ENCODE peak calls at places on chromosomes 11 and 22, in five cellular contexts. Y is IMR-90, G is upper lobe of left lung, R is neural crest cell, J is fibroblast of lung. N is an unnamed sample.

GRCh38 chr11:73198677-73199076 is 19.4 kb upstream of the P2RY2 start:
- DNase-seq in J (peak), G (peak), R (no peak), Y (no peak), N (no peak)

GRCh38 chr11:79371152-79371551 is 69.7 kb downstream of the TENM4 start:
- DNase-seq in G (no peak), J (peak), R (no peak), Y (no peak), N (no peak)

GRCh38 chr22:39148727-39149535 is 3.5 kb downstream of the CBX7 start:
- DNase-seq in R (no peak), G (peak), Y (no peak), J (no peak), N (peak)

GRCh38 chr11:33015621-33016551 is at the start of gene DEPDC7:
- DNase-seq in G (peak), J (peak), Y (peak), R (peak), N (peak)

GRCh38 chr11:67119577-67120391 is 721 bp downstream of the KDM2A start:
- DNase-seq in R (peak), Y (no peak), J (no peak), G (peak), N (peak)

GRCh38 chr22:44408227-44409192 is 89.5 kb downstream of the RTL6 start:
- DNase-seq in Y (no peak), R (no peak), G (no peak), J (no peak), N (no peak)

GRCh38 chr22:49922484-49922883 is 4.0 kb downstream of the CRELD2 start:
- DNase-seq in R (no peak), G (no peak), J (no peak), Y (no peak), N (no peak)

GRCh38 chr11:2142300-2142759 is 3.1 kb upstream of the IGF2 start:
- DNase-seq in G (no peak), Y (peak), J (peak), R (no peak), N (no peak)

GRCh38 chr22:28955817-28956216 is 72.4 kb downstream of the ZNRF3 start:
- DNase-seq in Y (no peak), J (peak), G (no peak), R (no peak), N (peak)

GRCh38 chr11:3840289-3840869 is 380 bp downstream of the RHOG start:
- DNase-seq in Y (no peak), R (peak), G (no peak), J (no peak), N (no peak)

GRCh38 chr22:31628969-31629723 is 32.9 kb downstream of the PISD start:
- DNase-seq in Y (no peak), R (no peak), G (no peak), J (no peak), N (no peak)
- TF ChIP-seq CTCF in Y (peak), R (no peak), G (no peak), J (no peak), N (no peak)

GRCh38 chr11:68340784-68341556 is 28.6 kb downstream of the LRP5 start:
- DNase-seq in R (no peak), G (no peak), J (no peak), Y (no peak), N (no peak)

GRCh38 chr11:68340003-68340767 is 27.8 kb downstream of the LRP5 start:
- DNase-seq in G (no peak), R (no peak), Y (no peak), J (no peak), N (no peak)

GRCh38 chr11:68343761-68344256 is 31.4 kb downstream of the LRP5 start:
- DNase-seq in J (no peak), G (peak), Y (no peak), R (no peak), N (no peak)

GRCh38 chr11:68341557-68342458 is 29.4 kb downstream of the LRP5 start:
- DNase-seq in G (no peak), R (no peak), Y (no peak), J (no peak), N (no peak)

GRCh38 chr11:68342459-68343158 is 30.2 kb downstream of the LRP5 start:
- DNase-seq in J (peak), Y (no peak), G (peak), R (no peak), N (no peak)
- TF ChIP-seq CTCF in J (no peak), Y (no peak), G (no peak), R (no peak), N (no peak)

GRCh38 chr11:116838321-116839084 is 1.1 kb upstream of the APOA1 start:
- DNase-seq in J (no peak), R (no peak), G (no peak), Y (no peak), N (no peak)

GRCh38 chr11:116842117-116842516 is 4.7 kb upstream of the APOA1 start:
- DNase-seq in Y (no peak), J (no peak), G (no peak), R (no peak), N (no peak)

GRCh38 chr11:116840746-116841296 is 3.4 kb upstream of the APOA1 start:
- DNase-seq in G (no peak), J (no peak), R (no peak), Y (no peak), N (no peak)

GRCh38 chr11:116842909-116843308 is 5.5 kb upstream of the APOA1 start:
- DNase-seq in G (peak), J (no peak), R (no peak), Y (no peak), N (no peak)

DNA sequence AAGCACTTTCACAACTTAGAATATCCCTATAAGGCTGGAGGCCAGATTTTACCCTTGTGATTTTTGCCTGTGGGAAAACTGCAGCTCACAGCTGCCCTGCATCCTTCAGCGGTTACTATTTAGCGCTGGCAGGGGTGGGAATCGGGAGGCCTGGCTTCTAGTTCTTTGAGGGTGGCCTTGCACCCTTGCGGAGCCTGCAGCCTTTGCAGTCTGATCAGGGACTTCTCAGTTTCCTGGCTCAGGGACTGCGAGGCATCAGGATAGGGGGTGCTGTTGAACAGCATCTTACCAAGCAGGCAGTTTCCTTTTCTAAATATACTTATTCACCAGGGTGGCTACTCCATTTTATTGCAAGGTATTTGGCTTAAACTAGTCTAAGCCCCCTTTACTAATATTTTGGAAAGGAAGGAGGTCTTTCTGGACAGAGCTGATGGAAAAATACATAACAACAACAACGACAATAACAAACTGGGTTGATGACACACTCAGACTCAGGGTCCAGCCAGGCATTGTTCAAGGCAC is 2.9 kb upstream of the APOA1 start:
- DNase-seq in G (no peak), J (no peak), R (no peak), Y (peak), N (no peak)
- TF ChIP-seq CTCF in G (no peak), J (peak), R (no peak), Y (no peak), N (peak)

DNA sequence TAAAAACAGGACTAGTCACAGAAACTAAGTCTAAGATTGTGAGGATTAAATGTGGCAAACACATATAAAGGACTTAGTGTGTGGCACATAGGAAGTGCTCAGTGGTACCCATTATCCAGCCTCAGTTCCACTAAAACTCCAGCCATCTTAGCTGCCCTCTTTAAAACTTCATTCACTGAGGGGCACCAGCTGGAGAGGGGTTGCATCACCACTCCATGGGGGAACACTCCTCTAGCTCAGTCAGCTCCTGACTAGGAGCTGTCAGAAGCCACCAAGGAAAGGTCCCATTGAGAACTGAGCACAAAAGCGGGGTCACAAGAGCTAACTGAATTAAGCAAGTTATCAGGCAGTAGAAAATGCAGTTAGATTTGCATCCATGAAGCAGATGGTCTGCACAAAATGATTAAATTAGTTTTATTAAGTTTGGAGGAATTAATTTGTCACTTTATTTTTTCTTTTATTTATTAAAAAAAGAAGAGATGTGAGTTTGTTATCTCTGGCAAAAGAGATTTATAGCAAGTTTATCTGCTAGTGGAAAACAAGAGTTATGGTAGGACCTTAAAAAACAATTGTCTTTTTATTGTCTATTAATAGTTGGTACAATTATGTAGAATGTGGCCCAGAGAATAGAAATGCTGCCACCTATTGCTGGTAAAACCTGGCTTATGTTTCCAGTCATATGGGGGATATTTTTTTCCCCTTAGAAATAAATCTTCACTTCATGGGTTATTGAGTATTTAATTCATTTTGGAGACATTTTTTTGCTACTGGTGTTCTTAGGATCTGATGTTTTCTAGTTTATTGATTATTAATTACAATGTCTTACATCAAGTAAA is 95.7 kb downstream of the NAV2 start:
- DNase-seq in G (no peak), R (no peak), J (no peak), Y (no peak), N (no peak)
- TF ChIP-seq CTCF in G (no peak), R (no peak), J (no peak), Y (no peak), N (no peak)

DNA sequence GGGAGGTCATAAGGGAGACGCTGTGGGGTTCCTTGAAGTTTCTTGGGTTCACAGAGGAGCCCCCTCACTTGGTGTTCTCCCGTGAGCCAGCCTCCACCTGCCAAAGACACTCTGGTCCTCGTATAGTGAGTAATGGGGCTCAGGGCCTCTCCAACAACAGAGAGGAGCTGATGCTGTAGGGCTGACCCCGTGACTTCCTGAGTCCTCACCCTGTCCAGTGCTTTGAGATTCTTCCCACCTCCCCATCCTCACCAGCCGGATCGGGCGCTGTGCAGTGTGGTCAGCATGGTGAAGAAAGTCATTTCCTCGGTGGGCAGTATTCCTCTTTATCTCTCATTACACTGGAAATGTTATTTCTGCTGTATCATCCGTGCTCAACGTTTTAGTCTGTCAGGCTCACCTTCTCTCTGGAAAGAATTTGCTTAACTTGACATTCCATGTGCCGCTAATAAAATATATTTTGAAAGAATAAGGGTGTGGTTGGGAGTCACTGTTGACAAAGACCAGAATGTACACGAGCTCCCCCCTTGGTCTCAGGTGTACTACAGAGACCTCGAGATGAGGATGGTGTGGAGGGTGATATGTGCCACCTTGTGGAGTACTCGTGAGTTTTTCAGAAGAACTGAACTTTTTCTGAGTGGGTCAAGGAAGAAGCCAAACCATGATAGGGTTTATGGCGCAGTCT is 25.7 kb upstream of the SCGB1A1 start:
- DNase-seq in Y (no peak), G (no peak), R (no peak), J (no peak), N (peak)
- TF ChIP-seq CTCF in Y (no peak), G (no peak), R (no peak), J (no peak), N (peak)

GRCh38 chr11:18741783-18742182 is 15.8 kb upstream of the IGSF22 start:
- DNase-seq in G (no peak), Y (no peak), J (no peak), R (no peak), N (no peak)
- TF ChIP-seq CTCF in G (no peak), Y (no peak), J (no peak), R (no peak), N (no peak)